ENCODE peak calls at places on chromosome 9, in five cellular contexts. One of them, this sample, is unnamed.

GRCh38 chr9:137146527-137146918 is 7.6 kb downstream of the GRIN1 start:
- DNase-seq in epithelial cell of esophagus: no peak
- DNase-seq in iPS DF 6.9: no peak
- DNase-seq in RKO: no peak
- DNase-seq in keratinocyte: no peak
- DNase-seq in this sample: no peak

GRCh38 chr9:36438536-36438935 is 38.5 kb upstream of the RNF38 start:
- DNase-seq in epithelial cell of esophagus: no peak
- DNase-seq in iPS DF 6.9: no peak
- DNase-seq in RKO: no peak
- DNase-seq in keratinocyte: no peak
- DNase-seq in this sample: no peak

GRCh38 chr9:130159814-130160670 is 12.2 kb upstream of the NCS1 start:
- DNase-seq in epithelial cell of esophagus: no peak
- DNase-seq in iPS DF 6.9: no peak
- DNase-seq in RKO: no peak
- DNase-seq in keratinocyte: no peak
- DNase-seq in this sample: no peak

GRCh38 chr9:21252727-21253547 is 13.1 kb upstream of the IFNA14 start:
- DNase-seq in epithelial cell of esophagus: peak
- DNase-seq in iPS DF 6.9: peak
- DNase-seq in RKO: peak
- DNase-seq in keratinocyte: no peak
- DNase-seq in this sample: peak

GRCh38 chr9:26565131-26565530 is 327.5 kb downstream of the CAAP1 start:
- DNase-seq in epithelial cell of esophagus: no peak
- DNase-seq in iPS DF 6.9: no peak
- DNase-seq in RKO: no peak
- DNase-seq in keratinocyte: no peak
- DNase-seq in this sample: no peak

GRCh38 chr9:92637331-92637730 is 32.6 kb downstream of the IPPK start:
- DNase-seq in epithelial cell of esophagus: no peak
- DNase-seq in iPS DF 6.9: no peak
- DNase-seq in RKO: no peak
- DNase-seq in keratinocyte: no peak
- DNase-seq in this sample: no peak

GRCh38 chr9:129487658-129488483 is 133.0 kb downstream of the C9orf50 start:
- DNase-seq in epithelial cell of esophagus: peak
- DNase-seq in iPS DF 6.9: no peak
- DNase-seq in RKO: peak
- DNase-seq in keratinocyte: peak
- DNase-seq in this sample: no peak

GRCh38 chr9:34514401-34514800 is 8.4 kb downstream of the ENHO start:
- DNase-seq in epithelial cell of esophagus: no peak
- DNase-seq in iPS DF 6.9: no peak
- DNase-seq in RKO: no peak
- DNase-seq in keratinocyte: no peak
- DNase-seq in this sample: no peak

GRCh38 chr9:114072181-114073140 is 5.6 kb downstream of the AMBP start:
- DNase-seq in epithelial cell of esophagus: peak
- DNase-seq in iPS DF 6.9: no peak
- DNase-seq in RKO: no peak
- DNase-seq in keratinocyte: no peak
- DNase-seq in this sample: no peak

This sample was measured in RWPE1.